ENCODE peak calls at places on chromosomes 12 and 14, in five cellular contexts. One of them, this sample, is unnamed. For H3K9me3 and H3K27me3, the result is how much of the 10 kb centered on the place peaks cover.

GRCh38 chr14:61671086-61671485 is 24.2 kb upstream of the HIF1A start:
- DNase-seq in SK-N-SH: no peak
- DNase-seq in astrocyte: no peak
- DNase-seq in H9: no peak
- DNase-seq in MM.1S: peak
- DNase-seq in this sample: no peak

GRCh38 chr14:100710391-100711116 is 16.1 kb upstream of the DLK1 start:
- DNase-seq in H9: no peak
- DNase-seq in SK-N-SH: no peak
- DNase-seq in MM.1S: no peak
- DNase-seq in astrocyte: no peak
- DNase-seq in this sample: no peak

GRCh38 chr14:75175677-75176141 is 703 bp downstream of the TMED10 start:
- DNase-seq in MM.1S: peak
- DNase-seq in SK-N-SH: no peak
- DNase-seq in H9: no peak
- DNase-seq in astrocyte: no peak
- DNase-seq in this sample: no peak

GRCh38 chr12:99027491-99027890 is 382.4 kb downstream of the APAF1 start:
- DNase-seq in astrocyte: no peak
- DNase-seq in H9: no peak
- DNase-seq in MM.1S: no peak
- DNase-seq in SK-N-SH: no peak
- DNase-seq in this sample: no peak

GRCh38 chr12:10247659-10248058 is 35.0 kb downstream of the GABARAPL1 start:
- DNase-seq in MM.1S: no peak
- DNase-seq in H9: no peak
- DNase-seq in SK-N-SH: no peak
- DNase-seq in astrocyte: no peak
- DNase-seq in this sample: no peak

GRCh38 chr14:69666112-69666511 is 54.7 kb downstream of the SUSD6 start:
- DNase-seq in SK-N-SH: no peak
- DNase-seq in MM.1S: no peak
- DNase-seq in H9: no peak
- DNase-seq in astrocyte: no peak
- DNase-seq in this sample: no peak

GRCh38 chr14:22836301-22837058 is at the start of gene MMP14:
- DNase-seq in MM.1S: no peak
- DNase-seq in SK-N-SH: peak
- DNase-seq in H9: peak
- DNase-seq in astrocyte: peak
- DNase-seq in this sample: no peak

GRCh38 chr14:24072881-24073877 is 1.8 kb downstream of the CPNE6 start:
- DNase-seq in astrocyte: no peak
- DNase-seq in MM.1S: no peak
- DNase-seq in SK-N-SH: no peak
- DNase-seq in H9: no peak
- DNase-seq in this sample: no peak

GRCh38 chr12:92505373-92506340 is 197.1 kb upstream of the PLEKHG7 start:
- DNase-seq in SK-N-SH: peak
- DNase-seq in MM.1S: no peak
- DNase-seq in astrocyte: peak
- DNase-seq in H9: no peak
- DNase-seq in this sample: no peak

GRCh38 chr14:61125314-61126082 is 144.5 kb downstream of the SLC38A6 start:
- DNase-seq in SK-N-SH: no peak
- DNase-seq in astrocyte: no peak
- DNase-seq in H9: no peak
- DNase-seq in MM.1S: no peak
- DNase-seq in this sample: no peak

GRCh38 chr12:95402096-95402495 is 71.9 kb upstream of the METAP2 start:
- DNase-seq in MM.1S: no peak
- DNase-seq in H9: peak
- DNase-seq in SK-N-SH: no peak
- DNase-seq in astrocyte: no peak
- DNase-seq in this sample: no peak

GRCh38 chr12:96249196-96250118 is 55.3 kb downstream of the ELK3 start:
- DNase-seq in SK-N-SH: peak
- DNase-seq in MM.1S: no peak
- DNase-seq in astrocyte: peak
- DNase-seq in H9: no peak
- DNase-seq in this sample: no peak

GRCh38 chr14:77036484-77037337 is 8.2 kb upstream of the IRF2BPL start:
- DNase-seq in SK-N-SH: no peak
- DNase-seq in H9: no peak
- DNase-seq in MM.1S: no peak
- DNase-seq in astrocyte: no peak
- DNase-seq in this sample: peak

GRCh38 chr12:53232641-53233538 is 881 bp upstream of the RARG start:
- DNase-seq in MM.1S: peak
- DNase-seq in astrocyte: no peak
- DNase-seq in SK-N-SH: peak
- DNase-seq in H9: peak
- DNase-seq in this sample: peak

GRCh38 chr14:80621701-80622100 is 319.8 kb downstream of the CEP128 start:
- DNase-seq in MM.1S: no peak
- DNase-seq in H9: no peak
- DNase-seq in SK-N-SH: no peak
- DNase-seq in astrocyte: peak
- DNase-seq in this sample: peak

GRCh38 chr14:36068777-36069534 is 107.6 kb downstream of the PTCSC3 start:
- DNase-seq in SK-N-SH: no peak
- DNase-seq in astrocyte: peak
- DNase-seq in MM.1S: no peak
- DNase-seq in H9: no peak
- DNase-seq in this sample: peak

GRCh38 chr14:94517248-94517640 is 8.0 kb upstream of the SERPINA12 start:
- DNase-seq in SK-N-SH: no peak
- DNase-seq in MM.1S: no peak
- DNase-seq in astrocyte: no peak
- DNase-seq in H9: no peak
- DNase-seq in this sample: no peak

GRCh38 chr14:55715889-55716288 is 135.9 kb downstream of the KTN1 start:
- DNase-seq in SK-N-SH: no peak
- DNase-seq in astrocyte: peak
- DNase-seq in MM.1S: no peak
- DNase-seq in H9: no peak
- DNase-seq in this sample: no peak

GRCh38 chr12:133192847-133193246 is 11.6 kb downstream of the ZNF268 start:
- DNase-seq in MM.1S: no peak
- DNase-seq in SK-N-SH: no peak
- DNase-seq in H9: no peak
- DNase-seq in astrocyte: no peak
- DNase-seq in this sample: no peak

DNA sequence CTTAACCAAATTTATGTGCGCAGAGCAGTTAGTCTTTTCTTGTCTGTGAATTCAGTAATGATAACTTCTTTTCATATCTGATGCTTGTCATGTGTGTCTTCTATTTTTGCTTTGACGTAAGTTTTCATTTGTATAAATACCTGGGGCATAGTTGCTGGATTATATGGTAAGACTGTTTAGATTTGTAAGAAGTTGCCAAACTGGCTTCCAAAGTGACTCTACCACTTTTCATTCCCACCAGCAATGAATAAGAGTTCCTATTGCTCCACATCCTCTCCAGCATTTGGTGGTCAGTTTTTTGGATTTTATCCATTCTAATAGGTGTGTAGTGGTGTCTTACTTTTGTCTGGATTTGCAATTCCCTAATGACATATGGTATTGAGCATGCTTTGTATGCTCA is 8.9 kb downstream of the ZNF268 start:
- DNase-seq in astrocyte: no peak
- DNase-seq in H9: no peak
- DNase-seq in MM.1S: no peak
- DNase-seq in SK-N-SH: no peak
- DNase-seq in this sample: no peak
- H3K9me3 ChIP-seq in astrocyte: half or more
- H3K9me3 ChIP-seq in H9: half or more
- H3K9me3 ChIP-seq in MM.1S: under half
- H3K9me3 ChIP-seq in SK-N-SH: under half
- H3K9me3 ChIP-seq in this sample: half or more

DNA sequence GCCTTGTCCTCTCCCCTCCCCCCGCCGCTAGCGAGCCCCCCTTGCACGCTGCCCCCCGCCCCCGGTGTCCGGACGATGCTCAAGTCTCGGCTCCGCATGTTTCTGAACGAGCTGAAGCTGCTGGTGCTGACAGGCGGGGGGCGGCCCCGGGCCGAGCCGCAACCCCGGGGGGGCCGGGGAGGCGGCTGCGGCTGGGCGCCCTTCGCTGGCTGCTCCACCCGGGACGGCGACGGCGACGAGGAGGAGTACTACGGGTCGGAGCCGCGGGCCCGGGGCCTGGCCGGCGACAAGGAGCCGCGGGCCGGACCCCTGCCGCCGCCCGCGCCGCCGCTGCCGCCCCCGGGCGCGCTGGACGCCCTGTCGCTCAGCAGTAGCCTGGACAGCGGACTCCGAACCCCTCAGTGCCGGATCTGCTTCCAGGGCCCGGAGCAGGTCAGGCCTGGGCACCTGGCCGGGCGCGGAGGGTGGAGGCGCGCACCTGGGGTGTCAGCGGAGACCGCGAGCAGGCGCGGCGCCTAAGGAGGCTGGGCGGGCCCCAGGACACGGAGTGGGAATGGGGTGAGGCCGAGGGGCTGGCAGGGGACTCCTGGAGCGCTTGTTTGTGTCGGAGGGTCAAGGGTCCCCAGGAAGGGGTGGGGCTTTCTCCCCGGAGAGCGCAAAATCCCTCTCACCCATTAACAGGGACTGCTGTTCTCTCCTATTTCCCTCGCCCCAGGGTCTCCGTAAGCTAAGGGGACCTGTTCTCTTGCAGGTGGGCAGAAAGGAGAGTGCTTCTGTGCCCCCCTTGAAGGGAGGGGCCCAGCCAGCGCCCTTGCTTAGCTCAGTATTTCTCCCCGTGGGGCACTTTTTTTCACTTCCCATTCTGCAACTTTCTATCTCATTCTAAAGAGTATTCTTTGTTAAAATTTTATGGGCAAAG is 810 bp downstream of the MARCHF9 start:
- DNase-seq in SK-N-SH: peak
- DNase-seq in MM.1S: peak
- DNase-seq in astrocyte: no peak
- DNase-seq in H9: no peak
- DNase-seq in this sample: peak
- H2AFZ ChIP-seq in SK-N-SH: no peak
- H2AFZ ChIP-seq in MM.1S: peak
- H2AFZ ChIP-seq in astrocyte: no peak
- H2AFZ ChIP-seq in H9: no peak
- H2AFZ ChIP-seq in this sample: peak

DNA sequence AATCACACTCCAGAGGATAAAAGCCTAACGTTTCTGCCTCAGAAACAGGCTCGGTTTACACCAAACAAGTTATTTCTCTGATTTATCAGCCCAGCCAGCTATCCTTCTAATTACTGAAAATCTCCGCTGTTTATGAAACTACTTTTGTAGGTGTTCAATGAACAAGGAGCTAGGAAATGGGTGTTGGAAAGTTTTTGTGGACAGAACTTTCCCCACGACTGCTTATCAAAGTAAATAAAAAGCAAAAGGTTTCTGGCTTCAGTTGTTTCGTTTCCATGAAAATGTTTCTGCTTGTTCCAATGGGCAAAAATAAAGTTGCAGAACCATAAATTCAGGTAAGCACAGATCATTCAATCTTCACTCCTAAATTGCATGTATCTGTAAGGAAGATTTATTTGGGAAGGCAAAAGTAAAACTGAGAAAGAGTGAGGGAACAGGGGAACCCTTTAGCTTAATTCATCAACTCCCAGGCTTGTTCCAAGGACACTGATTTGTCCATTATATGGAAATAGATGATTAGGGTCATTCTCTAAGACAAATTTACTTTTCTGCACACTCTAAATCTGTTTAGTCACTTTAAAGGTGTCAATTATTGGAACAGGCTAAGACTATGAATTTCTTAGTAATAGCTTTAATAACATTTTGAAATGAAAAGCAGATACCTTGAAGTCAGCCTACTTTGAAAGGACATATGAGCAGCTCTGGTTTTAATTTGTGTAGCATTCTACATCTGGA is 175.9 kb upstream of the CDKN3 start:
- DNase-seq in astrocyte: no peak
- DNase-seq in H9: no peak
- DNase-seq in MM.1S: no peak
- DNase-seq in SK-N-SH: peak
- DNase-seq in this sample: no peak
- H3K27me3 ChIP-seq in astrocyte: under half
- H3K27me3 ChIP-seq in H9: under half
- H3K27me3 ChIP-seq in MM.1S: under half
- H3K27me3 ChIP-seq in SK-N-SH: under half
- H3K27me3 ChIP-seq in this sample: under half

DNA sequence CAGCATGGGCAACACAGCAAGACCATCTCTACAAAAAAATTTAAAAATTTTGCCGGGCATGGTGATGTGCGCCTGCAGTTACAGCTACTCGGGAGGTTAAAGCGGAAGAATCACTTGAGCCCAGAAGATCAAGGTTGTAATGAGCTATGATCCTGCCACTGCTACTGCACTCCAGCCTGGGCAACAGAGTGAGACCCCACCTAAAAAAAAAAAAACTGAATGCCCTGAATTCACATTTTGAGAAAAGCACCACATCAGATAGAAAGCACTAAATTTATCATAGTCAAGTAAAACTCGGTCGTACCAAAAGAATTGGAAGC is 24.1 kb upstream of the AP4S1 start:
- DNase-seq in astrocyte: no peak
- DNase-seq in MM.1S: no peak
- DNase-seq in SK-N-SH: no peak
- DNase-seq in H9: no peak
- DNase-seq in this sample: no peak
- H3K9me3 ChIP-seq in astrocyte: under half
- H3K9me3 ChIP-seq in MM.1S: under half
- H3K9me3 ChIP-seq in SK-N-SH: under half
- H3K9me3 ChIP-seq in H9: under half
- H3K9me3 ChIP-seq in this sample: under half

GRCh38 chr12:108609535-108610335 is 11.9 kb upstream of the TMEM119 start:
- DNase-seq in SK-N-SH: peak
- DNase-seq in H9: no peak
- DNase-seq in astrocyte: peak
- DNase-seq in MM.1S: no peak
- DNase-seq in this sample: no peak
- H2AFZ ChIP-seq in SK-N-SH: no peak
- H2AFZ ChIP-seq in H9: no peak
- H2AFZ ChIP-seq in astrocyte: no peak
- H2AFZ ChIP-seq in MM.1S: no peak
- H2AFZ ChIP-seq in this sample: no peak

GRCh38 chr12:110850762-110851161 is 4.0 kb downstream of the CCDC63 start:
- DNase-seq in H9: no peak
- DNase-seq in astrocyte: no peak
- DNase-seq in SK-N-SH: no peak
- DNase-seq in MM.1S: no peak
- DNase-seq in this sample: no peak
- H3K27me3 ChIP-seq in H9: under half
- H3K27me3 ChIP-seq in astrocyte: under half
- H3K27me3 ChIP-seq in SK-N-SH: under half
- H3K27me3 ChIP-seq in MM.1S: under half
- H3K27me3 ChIP-seq in this sample: under half

GRCh38 chr14:19874842-19875241 is at the start of gene OR4K2:
- DNase-seq in H9: no peak
- DNase-seq in MM.1S: no peak
- DNase-seq in astrocyte: no peak
- DNase-seq in SK-N-SH: no peak
- DNase-seq in this sample: no peak

GRCh38 chr14:19873178-19873577 is 1.8 kb upstream of the OR4K2 start:
- DNase-seq in MM.1S: no peak
- DNase-seq in astrocyte: no peak
- DNase-seq in H9: no peak
- DNase-seq in SK-N-SH: no peak
- DNase-seq in this sample: no peak

GRCh38 chr14:19878029-19878642 is 3.2 kb downstream of the OR4K2 start:
- DNase-seq in astrocyte: no peak
- DNase-seq in MM.1S: peak
- DNase-seq in H9: no peak
- DNase-seq in SK-N-SH: peak
- DNase-seq in this sample: no peak
- H3K9me3 ChIP-seq in astrocyte: under half
- H3K9me3 ChIP-seq in MM.1S: under half
- H3K9me3 ChIP-seq in H9: half or more
- H3K9me3 ChIP-seq in SK-N-SH: under half
- H3K9me3 ChIP-seq in this sample: under half

This sample was measured in PC-9.